ENCODE peak calls at places on chromosomes 12 and 14, in ten cellular contexts. I is body of pancreas; Z is SJCRH30; P is T-cell; U is heart left ventricle; O is amniotic stem cell; D is activated CD4-positive, alpha-beta T cell treated with anti-CD3 and anti-CD28 coated beads for 1 hour; Y is psoas muscle; X is tibial artery; L is CMK. A is an unnamed sample.

GRCh38 chr12:6970096-6970527 is 352 bp downstream of the PHB2 start:
- DNase-seq in Y (peak; percentile 78), X (no peak), P (no peak), L (no peak), Z (no peak), O (no peak), U (peak; percentile 58), I (peak; percentile 52), D (no peak), A (no peak)

GRCh38 chr12:8996682-8997405 is 7.5 kb downstream of the KLRG1 start:
- DNase-seq in D (no peak), Y (no peak), O (no peak), X (no peak), U (no peak), I (no peak), Z (peak; percentile 93), L (no peak), P (no peak), A (peak; percentile 71)

GRCh38 chr12:51330186-51330585 is 6.2 kb upstream of the BIN2 start:
- DNase-seq in P (no peak), L (no peak), X (no peak), Y (no peak), O (no peak), I (no peak), Z (no peak), U (no peak), D (no peak), A (no peak)

GRCh38 chr12:68871899-68872298 is 61.1 kb downstream of the CPM start:
- DNase-seq in U (no peak), O (no peak), P (no peak), I (no peak), L (no peak), Y (no peak), X (no peak), Z (no peak), D (no peak), A (peak; percentile 27)

GRCh38 chr12:28107679-28108078 is 82.6 kb upstream of the CCDC91 start:
- DNase-seq in Y (no peak), O (no peak), I (no peak), D (no peak), L (no peak), X (no peak), U (no peak), P (no peak), Z (no peak), A (no peak)

GRCh38 chr12:112963227-112963861 is 15.0 kb upstream of the OAS2 start:
- DNase-seq in X (no peak), Y (no peak), D (no peak), I (no peak), L (no peak), O (no peak), P (no peak), Z (no peak), U (no peak), A (no peak)

GRCh38 chr14:22221508-22221907 is 367.5 kb downstream of the DAD1 start:
- DNase-seq in X (no peak), U (no peak), L (no peak), Z (peak; percentile 22), P (no peak), I (no peak), Y (no peak), D (no peak), O (no peak), A (no peak)

GRCh38 chr12:6074979-6075585 is 49.4 kb downstream of the VWF start:
- DNase-seq in Z (peak; percentile 66), Y (no peak), U (peak; percentile 51), D (no peak), X (no peak), I (no peak), O (no peak), L (no peak), P (peak; percentile 8), A (peak; percentile 45)

GRCh38 chr12:104674083-104674482 is 217.3 kb downstream of the CHST11 start:
- DNase-seq in Y (no peak), P (no peak), D (no peak), L (no peak), U (no peak), O (no peak), X (no peak), Z (no peak), I (no peak), A (no peak)

GRCh38 chr14:89270439-89271227 is 146.4 kb downstream of the FOXN3 start:
- DNase-seq in U (no peak), I (peak; percentile 43), L (no peak), D (no peak), O (no peak), P (no peak), Y (no peak), Z (no peak), X (no peak), A (peak; percentile 50)

GRCh38 chr12:19988457-19988856 is 379.9 kb upstream of the PDE3A start:
- DNase-seq in Z (no peak), L (no peak), I (no peak), O (no peak), U (no peak), P (no peak), D (no peak), X (no peak), Y (no peak), A (no peak)

GRCh38 chr14:56810850-56811595 is 744 bp upstream of the OTX2 start:
- DNase-seq in O (no peak), I (no peak), P (no peak), Z (no peak), D (no peak), X (no peak), U (no peak), Y (no peak), L (no peak), A (no peak)